ENCODE peak calls at places on chromosomes 16 and 17, in six cellular contexts. L is H9, E is HFF-Myc, A is AG10803, I is colonic mucosa, M is heart left ventricle. R is an unnamed sample.

GRCh38 chr16:66862023-66862520 is 17.9 kb downstream of the CA7 start:
- DNase-seq in A (no peak), M (no peak), L (no peak), I (no peak), E (no peak), R (no peak)

GRCh38 chr17:33049781-33050414 is 58.3 kb downstream of the SPACA3 start:
- DNase-seq in A (peak), M (no peak), L (peak), I (peak), E (peak), R (no peak)

GRCh38 chr17:78196712-78197111 is 9.6 kb downstream of the AFMID start:
- DNase-seq in E (no peak), A (no peak), M (no peak), I (no peak), L (no peak), R (no peak)

GRCh38 chr16:2856061-2856670 is 1.8 kb downstream of the PRSS22 start:
- DNase-seq in L (peak), A (no peak), I (peak), E (no peak), M (no peak), R (no peak)

GRCh38 chr16:56673916-56674315 is 4.3 kb downstream of the MT1H start:
- DNase-seq in M (no peak), A (no peak), E (no peak), L (peak), I (no peak), R (no peak)

GRCh38 chr16:20866161-20866772 is 33.9 kb downstream of the DCUN1D3 start:
- DNase-seq in E (peak), I (peak), M (peak), L (peak), A (peak), R (no peak)

GRCh38 chr16:68367034-68367433 is 56.2 kb downstream of the PRMT7 start:
- DNase-seq in E (no peak), I (peak), M (no peak), A (peak), L (peak), R (no peak)

GRCh38 chr17:6853764-6854442 is 22.4 kb upstream of the TEKT1 start:
- DNase-seq in I (no peak), L (peak), A (no peak), E (no peak), M (no peak), R (no peak)

GRCh38 chr16:81076566-81077076 is 417 bp downstream of the C16orf46 start:
- DNase-seq in I (peak), E (peak), A (peak), M (peak), L (peak), R (peak)

GRCh38 chr16:29862383-29862883 is 593 bp downstream of the CDIPT start:
- DNase-seq in A (no peak), I (peak), E (no peak), M (no peak), L (no peak), R (no peak)

GRCh38 chr16:81493755-81494433 is 49.3 kb downstream of the CMIP start:
- DNase-seq in E (peak), L (no peak), A (peak), I (peak), M (peak), R (no peak)

GRCh38 chr16:19177111-19177747 is 9.2 kb downstream of the SYT17 start:
- DNase-seq in E (no peak), L (no peak), M (no peak), I (no peak), A (no peak), R (no peak)

GRCh38 chr16:4172070-4172469 is 55.8 kb upstream of the ADCY9 start:
- DNase-seq in M (no peak), A (peak), I (no peak), E (no peak), L (no peak), R (no peak)

GRCh38 chr17:38628441-38628840 is 22.7 kb upstream of the SRCIN1 start:
- DNase-seq in I (no peak), M (no peak), A (peak), E (peak), L (peak), R (no peak)

GRCh38 chr16:22141746-22142145 is 20.6 kb upstream of the SDR42E2 start:
- DNase-seq in L (peak), A (peak), I (no peak), M (no peak), E (peak), R (no peak)

GRCh38 chr16:6153901-6154300 is 1056.3 kb upstream of the EEF2KMT start:
- DNase-seq in E (no peak), I (no peak), L (no peak), M (no peak), A (no peak), R (no peak)

GRCh38 chr17:66673668-66674276 is 161.1 kb upstream of the CACNG5 start:
- DNase-seq in A (peak), E (peak), M (no peak), I (peak), L (peak), R (no peak)

GRCh38 chr16:14485811-14486519 is 144.1 kb downstream of the PARN start:
- DNase-seq in I (no peak), M (no peak), E (no peak), L (no peak), A (peak), R (no peak)

GRCh38 chr16:88064011-88064888 is 113.0 kb downstream of the BANP start:
- DNase-seq in A (peak), L (no peak), M (peak), I (no peak), E (no peak), R (no peak)

GRCh38 chr17:31877911-31878702 is 19.1 kb upstream of the COPRS start:
- DNase-seq in I (no peak), L (no peak), A (no peak), M (no peak), E (no peak), R (no peak)

GRCh38 chr17:59493867-59494266 is 71.5 kb upstream of the DHX40 start:
- DNase-seq in I (no peak), E (no peak), L (no peak), A (no peak), M (no peak), R (no peak)
- TF ChIP-seq CTCF in I (no peak), E (no peak), L (no peak), A (no peak), M (no peak), R (no peak)

GRCh38 chr16:85612801-85613608 is at the start of gene GSE1:
- DNase-seq in L (peak), I (peak), E (peak), M (peak), A (peak), R (peak)
- TF ChIP-seq CTCF in L (no peak), I (no peak), E (no peak), M (no peak), A (no peak), R (no peak)

DNA sequence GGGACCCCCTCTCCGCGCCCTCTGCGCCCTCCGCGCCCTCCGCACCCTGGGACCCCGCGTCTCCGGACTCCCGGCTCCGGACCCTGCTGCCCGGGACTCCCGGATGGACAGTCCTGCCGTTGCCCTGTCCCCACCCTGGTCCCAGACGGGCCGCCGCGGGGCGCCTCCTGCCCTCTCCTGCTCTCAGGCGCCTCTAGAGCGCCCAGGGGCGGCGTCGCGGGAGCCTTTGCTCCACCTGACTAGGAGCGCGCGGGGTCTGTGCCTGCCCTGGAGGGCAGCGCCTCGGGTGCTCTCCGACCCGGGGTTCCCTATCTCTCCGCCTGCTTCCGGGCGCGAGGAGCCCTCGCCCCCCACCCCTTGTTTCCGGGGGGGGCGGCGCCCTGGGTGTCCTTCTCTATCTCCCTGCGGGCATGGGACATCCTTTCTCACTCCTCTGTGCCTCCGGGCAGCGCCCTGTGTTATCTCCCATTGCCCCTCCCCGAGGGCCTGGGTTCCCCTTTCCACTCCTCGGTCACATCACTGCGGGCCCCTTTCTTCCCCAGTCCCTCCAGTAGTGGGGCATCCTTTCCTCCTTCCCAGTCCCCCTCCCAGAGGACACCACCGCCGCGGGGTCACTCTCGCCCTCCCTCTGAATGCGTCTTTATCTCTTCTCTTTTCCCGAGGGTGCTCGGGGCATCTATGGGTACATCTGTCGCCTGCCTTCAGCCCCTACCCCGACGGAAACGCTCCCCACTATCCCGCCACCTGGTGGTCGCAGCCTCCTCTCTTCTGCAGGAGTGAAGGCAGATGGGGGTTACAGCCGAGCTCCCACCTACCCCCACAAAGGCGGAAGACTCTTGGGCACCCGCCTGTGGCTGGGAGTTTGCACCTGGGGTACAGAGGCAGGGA is 865 bp downstream of the PRKCB start:
- DNase-seq in A (no peak), L (peak), E (no peak), M (no peak), I (peak), R (no peak)
- TF ChIP-seq CTCF in A (no peak), L (peak), E (no peak), M (no peak), I (no peak), R (no peak)

GRCh38 chr16:50067290-50067853 is 1.6 kb downstream of the HEATR3 start:
- DNase-seq in A (peak), I (peak), M (no peak), L (no peak), E (peak), R (no peak)
- TF ChIP-seq CTCF in A (peak), I (no peak), M (peak), L (peak), E (peak), R (peak)

R was measured in epithelial cell of proximal tubule.